ENCODE peak calls at places on chromosome 1, in four cellular contexts. One of them, this sample, is unnamed.

GRCh38 chr1:156752843-156753486 is 1.5 kb upstream of the HDGF start:
- DNase-seq in HCT116: no peak
- DNase-seq in K562: no peak
- DNase-seq in HepG2: peak; percentile 51
- DNase-seq in this sample: no peak

GRCh38 chr1:999797-1000356 is at the start of gene HES4:
- DNase-seq in HCT116: peak; percentile 84
- DNase-seq in K562: peak; percentile 88
- DNase-seq in HepG2: peak; percentile 87
- DNase-seq in this sample: no peak

GRCh38 chr1:89460348-89460747 is 64.3 kb upstream of the LRRC8B start:
- DNase-seq in HCT116: no peak
- DNase-seq in K562: no peak
- DNase-seq in HepG2: no peak
- DNase-seq in this sample: no peak

GRCh38 chr1:92277105-92277504 is 21.7 kb downstream of the GLMN start:
- DNase-seq in HCT116: no peak
- DNase-seq in K562: no peak
- DNase-seq in HepG2: no peak
- DNase-seq in this sample: no peak

GRCh38 chr1:212814989-212815388 is 23.3 kb downstream of the TATDN3 start:
- DNase-seq in HCT116: no peak
- DNase-seq in K562: no peak
- DNase-seq in HepG2: peak; percentile 25
- DNase-seq in this sample: no peak

GRCh38 chr1:89989099-89989498 is 5.8 kb upstream of the ZNF326 start:
- DNase-seq in HCT116: no peak
- DNase-seq in K562: no peak
- DNase-seq in HepG2: no peak
- DNase-seq in this sample: no peak

GRCh38 chr1:113191579-113192076 is 118.6 kb downstream of the LRIG2 start:
- DNase-seq in HCT116: peak; percentile 94
- DNase-seq in K562: peak; percentile 4
- DNase-seq in HepG2: no peak
- DNase-seq in this sample: no peak

GRCh38 chr1:159868766-159869165 is 6.3 kb upstream of the VSIG8 start:
- DNase-seq in HCT116: no peak
- DNase-seq in K562: no peak
- DNase-seq in HepG2: no peak
- DNase-seq in this sample: no peak

GRCh38 chr1:103353391-103353790 is 172.1 kb upstream of the RNPC3 start:
- DNase-seq in HCT116: no peak
- DNase-seq in K562: no peak
- DNase-seq in HepG2: no peak
- DNase-seq in this sample: no peak

GRCh38 chr1:8985915-8986813 is 40.1 kb downstream of the SLC2A7 start:
- DNase-seq in HCT116: peak; percentile 75
- DNase-seq in K562: no peak
- DNase-seq in HepG2: peak; percentile 55
- DNase-seq in this sample: peak; percentile 86

GRCh38 chr1:81305997-81306452 is 494.7 kb upstream of the ADGRL2 start:
- DNase-seq in HCT116: no peak
- DNase-seq in K562: no peak
- DNase-seq in HepG2: no peak
- DNase-seq in this sample: peak; percentile 4

GRCh38 chr1:25566730-25567341 is 23.4 kb downstream of the LDLRAP1 start:
- DNase-seq in HCT116: no peak
- DNase-seq in K562: no peak
- DNase-seq in HepG2: no peak
- DNase-seq in this sample: no peak

GRCh38 chr1:56970280-56970679 is 4.5 kb upstream of the C8B start:
- DNase-seq in HCT116: no peak
- DNase-seq in K562: no peak
- DNase-seq in HepG2: peak; percentile 51
- DNase-seq in this sample: no peak

DNA sequence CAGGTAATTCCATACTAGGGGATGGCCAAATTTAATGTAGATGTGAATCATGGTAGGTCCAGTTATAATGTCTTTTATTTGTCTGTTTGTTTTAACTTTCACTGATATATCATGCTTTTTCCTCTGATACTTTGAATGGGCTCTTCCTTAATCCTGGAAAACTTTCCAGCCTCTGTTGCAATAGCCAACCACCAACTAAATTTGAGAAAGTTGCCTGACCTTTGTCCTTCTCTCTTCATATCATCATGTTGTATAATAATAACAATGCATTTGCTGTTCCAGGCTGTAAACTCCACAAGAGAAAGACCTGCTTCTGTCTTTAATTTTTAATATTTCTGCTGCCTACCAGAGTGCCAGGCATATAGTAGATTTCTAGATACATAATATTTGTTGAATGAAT is 146.1 kb downstream of the HMCN1 start:
- DNase-seq in HCT116: no peak
- DNase-seq in K562: no peak
- DNase-seq in HepG2: no peak
- DNase-seq in this sample: no peak
- H3K9me3 ChIP-seq in HCT116: no peaks in the 10 kb centered on the region
- H3K9me3 ChIP-seq in K562: no peaks in the 10 kb centered on the region
- H3K9me3 ChIP-seq in HepG2: no peaks in the 10 kb centered on the region
- H3K9me3 ChIP-seq in this sample: no peaks in the 10 kb centered on the region

GRCh38 chr1:178713270-178713669 is 11.8 kb upstream of the RALGPS2 start:
- DNase-seq in HCT116: no peak
- DNase-seq in K562: no peak
- DNase-seq in HepG2: no peak
- DNase-seq in this sample: no peak

GRCh38 chr1:178716111-178716510 is 8.9 kb upstream of the RALGPS2 start:
- DNase-seq in HCT116: no peak
- DNase-seq in K562: no peak
- DNase-seq in HepG2: no peak
- DNase-seq in this sample: no peak

GRCh38 chr1:178718520-178718919 is 6.5 kb upstream of the RALGPS2 start:
- DNase-seq in HCT116: no peak
- DNase-seq in K562: no peak
- DNase-seq in HepG2: no peak
- DNase-seq in this sample: no peak

DNA sequence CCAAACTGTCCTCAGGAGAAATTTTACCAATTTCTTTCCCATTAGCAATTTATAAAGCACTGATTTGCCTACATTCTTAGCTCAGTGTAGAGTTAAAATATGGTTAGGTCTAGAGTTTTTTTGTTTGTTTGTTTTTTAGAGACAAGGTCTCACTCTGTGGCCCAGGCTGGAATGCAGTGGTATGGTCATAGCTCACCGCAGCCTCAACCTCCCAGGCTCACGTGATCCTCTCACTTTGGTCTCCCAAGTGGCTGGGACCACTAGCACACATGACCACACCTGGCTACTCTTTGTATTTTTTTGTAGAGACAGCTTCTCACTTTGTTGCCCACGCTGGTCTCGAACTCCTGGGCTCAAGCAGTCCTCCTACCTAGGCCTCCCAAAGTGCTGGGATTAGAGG is 10.6 kb upstream of the RALGPS2 start:
- DNase-seq in HCT116: no peak
- DNase-seq in K562: no peak
- DNase-seq in HepG2: no peak
- DNase-seq in this sample: no peak
- TF ChIP-seq TCF7L2 in HCT116: no peak
- TF ChIP-seq TCF7L2 in K562: no peak
- TF ChIP-seq TCF7L2 in HepG2: no peak
- TF ChIP-seq TCF7L2 in this sample: no peak

GRCh38 chr1:178684111-178684510 is 40.9 kb upstream of the RALGPS2 start:
- DNase-seq in HCT116: no peak
- DNase-seq in K562: no peak
- DNase-seq in HepG2: no peak
- DNase-seq in this sample: no peak

GRCh38 chr1:178683304-178683703 is 41.7 kb upstream of the RALGPS2 start:
- DNase-seq in HCT116: no peak
- DNase-seq in K562: no peak
- DNase-seq in HepG2: no peak
- DNase-seq in this sample: no peak

GRCh38 chr1:178684542-178685000 is 40.5 kb upstream of the RALGPS2 start:
- DNase-seq in HCT116: peak; percentile 65
- DNase-seq in K562: no peak
- DNase-seq in HepG2: peak; percentile 52
- DNase-seq in this sample: peak; percentile 56

GRCh38 chr1:178682429-178682828 is 42.6 kb upstream of the RALGPS2 start:
- DNase-seq in HCT116: no peak
- DNase-seq in K562: no peak
- DNase-seq in HepG2: peak; percentile 92
- DNase-seq in this sample: no peak

GRCh38 chr1:178682886-178683285 is 42.2 kb upstream of the RALGPS2 start:
- DNase-seq in HCT116: no peak
- DNase-seq in K562: no peak
- DNase-seq in HepG2: no peak
- DNase-seq in this sample: no peak
- H3K4me3 ChIP-seq in HCT116: no peak overlapping the region
- H3K4me3 ChIP-seq in K562: no peak overlapping the region
- H3K4me3 ChIP-seq in HepG2: no peak overlapping the region
- H3K4me3 ChIP-seq in this sample: no peak overlapping the region

GRCh38 chr1:248625166-248625565 is 9.7 kb downstream of the OR2T11 start:
- DNase-seq in HCT116: no peak
- DNase-seq in K562: no peak
- DNase-seq in HepG2: no peak
- DNase-seq in this sample: no peak
- H3K9me3 ChIP-seq in HCT116: no peaks in the 10 kb centered on the region
- H3K9me3 ChIP-seq in K562: no peaks in the 10 kb centered on the region
- H3K9me3 ChIP-seq in HepG2: no peaks in the 10 kb centered on the region
- H3K9me3 ChIP-seq in this sample: no peaks in the 10 kb centered on the region

DNA sequence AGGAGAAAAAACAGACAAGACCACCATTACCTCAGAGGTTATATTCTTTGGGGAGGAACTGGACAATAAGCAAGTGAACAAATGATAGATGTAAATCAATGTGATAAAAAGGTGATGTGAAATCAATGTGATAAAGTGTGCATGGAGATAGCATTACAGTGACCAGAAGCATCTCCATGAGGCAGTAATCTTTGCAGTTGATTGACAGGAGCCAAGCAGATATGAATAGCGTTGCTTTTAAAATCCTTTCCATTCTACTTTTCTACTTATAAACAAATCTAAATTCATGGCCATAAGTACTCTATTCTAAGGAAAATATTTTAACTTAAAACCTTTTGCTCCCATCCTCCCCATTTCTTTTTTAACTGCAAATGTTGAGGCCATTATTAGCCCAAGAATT is 2.8 kb upstream of the H3-3A start:
- DNase-seq in HCT116: no peak
- DNase-seq in K562: no peak
- DNase-seq in HepG2: no peak
- DNase-seq in this sample: no peak
- TF ChIP-seq TCF7L2 in HCT116: no peak
- TF ChIP-seq TCF7L2 in K562: no peak
- TF ChIP-seq TCF7L2 in HepG2: no peak
- TF ChIP-seq TCF7L2 in this sample: no peak

GRCh38 chr1:151511636-151512215 is 539 bp downstream of the CGN start:
- DNase-seq in HCT116: no peak
- DNase-seq in K562: no peak
- DNase-seq in HepG2: no peak
- DNase-seq in this sample: no peak
- H3K4me3 ChIP-seq in HCT116: peak overlapping the region; percentile 72
- H3K4me3 ChIP-seq in K562: peak overlapping the region; percentile 53
- H3K4me3 ChIP-seq in HepG2: peak overlapping the region; percentile 80
- H3K4me3 ChIP-seq in this sample: peak overlapping the region; percentile 50

GRCh38 chr1:2962541-2962940 is 58.7 kb upstream of the ACTRT2 start:
- DNase-seq in HCT116: no peak
- DNase-seq in K562: no peak
- DNase-seq in HepG2: no peak
- DNase-seq in this sample: no peak
- H3K9me3 ChIP-seq in HCT116: peaks cover 7% of the 10 kb centered on the region
- H3K9me3 ChIP-seq in K562: no peaks in the 10 kb centered on the region
- H3K9me3 ChIP-seq in HepG2: peaks cover 11% of the 10 kb centered on the region
- H3K9me3 ChIP-seq in this sample: peaks cover 3% of the 10 kb centered on the region

GRCh38 chr1:21216835-21217811 is 40.4 kb upstream of the EIF4G3 start:
- DNase-seq in HCT116: peak; percentile 38
- DNase-seq in K562: peak; percentile 82
- DNase-seq in HepG2: peak; percentile 45
- DNase-seq in this sample: no peak
- TF ChIP-seq TCF7L2 in HCT116: no peak
- TF ChIP-seq TCF7L2 in K562: no peak
- TF ChIP-seq TCF7L2 in HepG2: no peak
- TF ChIP-seq TCF7L2 in this sample: no peak

DNA sequence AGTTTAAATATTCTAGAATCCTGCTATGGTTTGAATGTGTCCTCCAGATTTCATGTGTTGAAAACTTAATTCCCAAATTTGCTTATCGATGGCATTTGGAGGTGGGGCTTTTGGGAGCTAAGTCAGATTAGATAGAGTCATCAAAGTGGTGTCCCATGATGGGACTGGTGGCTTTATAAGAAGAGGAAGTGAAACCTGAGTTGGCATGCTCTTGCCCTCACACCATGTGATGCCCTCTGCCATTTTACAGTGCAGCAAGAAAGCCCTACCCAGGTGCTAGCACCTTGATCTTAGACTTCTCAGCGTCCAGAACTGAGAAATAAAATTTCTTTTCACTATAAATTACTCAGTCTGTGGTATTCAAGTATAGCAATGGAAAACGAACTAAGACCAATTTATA is 111.3 kb downstream of the TGFB2 start:
- DNase-seq in HCT116: no peak
- DNase-seq in K562: no peak
- DNase-seq in HepG2: no peak
- DNase-seq in this sample: no peak
- H3K4me3 ChIP-seq in HCT116: no peak overlapping the region
- H3K4me3 ChIP-seq in K562: no peak overlapping the region
- H3K4me3 ChIP-seq in HepG2: no peak overlapping the region
- H3K4me3 ChIP-seq in this sample: no peak overlapping the region